ENCODE peak calls at places on chromosome 11, in seven cellular contexts. One of them, this sample, is unnamed. For H3K4me1, the result is how much of the 10 kb centered on the place peaks cover.

GRCh38 chr11:94731921-94732601 is 36.1 kb upstream of the AMOTL1 start:
- DNase-seq in heart right ventricle: peak
- DNase-seq in tibial nerve: no peak
- DNase-seq in left ventricle myocardium inferior: no peak
- DNase-seq in DND-41: no peak
- DNase-seq in A549: peak
- DNase-seq in PC-3: peak
- DNase-seq in this sample: no peak

GRCh38 chr11:88152381-88152780 is 22.9 kb downstream of the RAB38 start:
- DNase-seq in left ventricle myocardium inferior: no peak
- DNase-seq in heart right ventricle: no peak
- DNase-seq in tibial nerve: no peak
- DNase-seq in A549: no peak
- DNase-seq in DND-41: no peak
- DNase-seq in PC-3: no peak
- DNase-seq in this sample: no peak

GRCh38 chr11:16081756-16082531 is 274.4 kb downstream of the SOX6 start:
- DNase-seq in A549: no peak
- DNase-seq in PC-3: no peak
- DNase-seq in DND-41: no peak
- DNase-seq in tibial nerve: no peak
- DNase-seq in left ventricle myocardium inferior: no peak
- DNase-seq in heart right ventricle: peak
- DNase-seq in this sample: no peak

GRCh38 chr11:130761560-130762220 is 154.6 kb downstream of the SNX19 start:
- DNase-seq in DND-41: no peak
- DNase-seq in A549: no peak
- DNase-seq in PC-3: no peak
- DNase-seq in tibial nerve: no peak
- DNase-seq in heart right ventricle: no peak
- DNase-seq in left ventricle myocardium inferior: no peak
- DNase-seq in this sample: no peak

GRCh38 chr11:12075822-12076821 is 34.3 kb upstream of the MICAL2 start:
- DNase-seq in heart right ventricle: no peak
- DNase-seq in PC-3: peak
- DNase-seq in DND-41: no peak
- DNase-seq in tibial nerve: no peak
- DNase-seq in A549: peak
- DNase-seq in left ventricle myocardium inferior: no peak
- DNase-seq in this sample: no peak

GRCh38 chr11:3161309-3161708 is 3.8 kb downstream of the OSBPL5 start:
- DNase-seq in heart right ventricle: no peak
- DNase-seq in tibial nerve: no peak
- DNase-seq in left ventricle myocardium inferior: peak
- DNase-seq in DND-41: no peak
- DNase-seq in A549: no peak
- DNase-seq in PC-3: no peak
- DNase-seq in this sample: no peak

GRCh38 chr11:92975285-92975684 is 5.8 kb downstream of the MTNR1B start:
- DNase-seq in left ventricle myocardium inferior: no peak
- DNase-seq in heart right ventricle: no peak
- DNase-seq in tibial nerve: no peak
- DNase-seq in PC-3: no peak
- DNase-seq in DND-41: no peak
- DNase-seq in A549: no peak
- DNase-seq in this sample: no peak

GRCh38 chr11:126359431-126360048 is 4.1 kb downstream of the ST3GAL4 start:
- DNase-seq in tibial nerve: peak
- DNase-seq in A549: no peak
- DNase-seq in DND-41: no peak
- DNase-seq in heart right ventricle: peak
- DNase-seq in left ventricle myocardium inferior: peak
- DNase-seq in PC-3: no peak
- DNase-seq in this sample: no peak

GRCh38 chr11:66815646-66816045 is 27.6 kb upstream of the RCE1 start:
- DNase-seq in DND-41: no peak
- DNase-seq in A549: no peak
- DNase-seq in heart right ventricle: no peak
- DNase-seq in tibial nerve: no peak
- DNase-seq in PC-3: peak
- DNase-seq in left ventricle myocardium inferior: no peak
- DNase-seq in this sample: no peak

GRCh38 chr11:45928535-45929215 is 6.2 kb downstream of the LARGE2 start:
- DNase-seq in heart right ventricle: no peak
- DNase-seq in DND-41: no peak
- DNase-seq in tibial nerve: no peak
- DNase-seq in left ventricle myocardium inferior: peak
- DNase-seq in PC-3: no peak
- DNase-seq in A549: no peak
- DNase-seq in this sample: no peak

GRCh38 chr11:69889400-69890372 is 70.5 kb upstream of the FGF3 start:
- DNase-seq in A549: no peak
- DNase-seq in tibial nerve: no peak
- DNase-seq in heart right ventricle: no peak
- DNase-seq in DND-41: no peak
- DNase-seq in PC-3: no peak
- DNase-seq in left ventricle myocardium inferior: no peak
- DNase-seq in this sample: no peak

GRCh38 chr11:74008373-74009229 is at the start of gene UCP3:
- DNase-seq in DND-41: peak
- DNase-seq in left ventricle myocardium inferior: no peak
- DNase-seq in PC-3: no peak
- DNase-seq in A549: no peak
- DNase-seq in heart right ventricle: no peak
- DNase-seq in tibial nerve: no peak
- DNase-seq in this sample: no peak

GRCh38 chr11:134533511-134533910 is 121.5 kb upstream of the B3GAT1 start:
- DNase-seq in DND-41: no peak
- DNase-seq in tibial nerve: no peak
- DNase-seq in A549: no peak
- DNase-seq in PC-3: no peak
- DNase-seq in heart right ventricle: no peak
- DNase-seq in left ventricle myocardium inferior: no peak
- DNase-seq in this sample: no peak

GRCh38 chr11:9462806-9463537 is 2.2 kb downstream of the ZNF143 start:
- DNase-seq in tibial nerve: no peak
- DNase-seq in DND-41: no peak
- DNase-seq in A549: peak
- DNase-seq in heart right ventricle: no peak
- DNase-seq in PC-3: peak
- DNase-seq in left ventricle myocardium inferior: no peak
- DNase-seq in this sample: no peak

GRCh38 chr11:85723088-85723487 is 37.1 kb upstream of the CCDC89 start:
- DNase-seq in tibial nerve: no peak
- DNase-seq in left ventricle myocardium inferior: no peak
- DNase-seq in PC-3: peak
- DNase-seq in heart right ventricle: no peak
- DNase-seq in A549: no peak
- DNase-seq in DND-41: no peak
- DNase-seq in this sample: no peak

GRCh38 chr11:72238040-72238450 is 5.9 kb downstream of the PHOX2A start:
- DNase-seq in tibial nerve: no peak
- DNase-seq in DND-41: peak
- DNase-seq in PC-3: peak
- DNase-seq in left ventricle myocardium inferior: no peak
- DNase-seq in heart right ventricle: peak
- DNase-seq in A549: peak
- DNase-seq in this sample: peak

GRCh38 chr11:107275632-107276031 is 182.0 kb downstream of the CWF19L2 start:
- DNase-seq in tibial nerve: no peak
- DNase-seq in left ventricle myocardium inferior: no peak
- DNase-seq in A549: peak
- DNase-seq in DND-41: no peak
- DNase-seq in PC-3: peak
- DNase-seq in heart right ventricle: no peak
- DNase-seq in this sample: no peak

GRCh38 chr11:121654506-121655480 is 202.0 kb upstream of the SORL1-AS1 start:
- DNase-seq in DND-41: no peak
- DNase-seq in tibial nerve: no peak
- DNase-seq in left ventricle myocardium inferior: no peak
- DNase-seq in heart right ventricle: no peak
- DNase-seq in A549: no peak
- DNase-seq in PC-3: peak
- DNase-seq in this sample: no peak

GRCh38 chr11:69949327-69949726 is 128.8 kb upstream of the ANO1 start:
- DNase-seq in tibial nerve: no peak
- DNase-seq in DND-41: no peak
- DNase-seq in heart right ventricle: no peak
- DNase-seq in left ventricle myocardium inferior: peak
- DNase-seq in A549: peak
- DNase-seq in PC-3: peak
- DNase-seq in this sample: peak

GRCh38 chr11:26953770-26954392 is 40.0 kb upstream of the FIBIN start:
- DNase-seq in heart right ventricle: no peak
- DNase-seq in DND-41: no peak
- DNase-seq in left ventricle myocardium inferior: no peak
- DNase-seq in PC-3: no peak
- DNase-seq in tibial nerve: no peak
- DNase-seq in A549: no peak
- DNase-seq in this sample: no peak

GRCh38 chr11:105046898-105047579 is 1.9 kb upstream of the CARD16 start:
- DNase-seq in A549: peak
- DNase-seq in left ventricle myocardium inferior: no peak
- DNase-seq in heart right ventricle: no peak
- DNase-seq in DND-41: no peak
- DNase-seq in PC-3: peak
- DNase-seq in tibial nerve: no peak
- DNase-seq in this sample: no peak

GRCh38 chr11:61345170-61345610 is 12.2 kb downstream of the TKFC start:
- DNase-seq in heart right ventricle: no peak
- DNase-seq in left ventricle myocardium inferior: no peak
- DNase-seq in DND-41: no peak
- DNase-seq in tibial nerve: no peak
- DNase-seq in A549: no peak
- DNase-seq in PC-3: no peak
- DNase-seq in this sample: no peak

GRCh38 chr11:31804439-31805036 is 6.6 kb downstream of the PAX6 start:
- DNase-seq in left ventricle myocardium inferior: no peak
- DNase-seq in DND-41: no peak
- DNase-seq in PC-3: no peak
- DNase-seq in heart right ventricle: no peak
- DNase-seq in A549: no peak
- DNase-seq in tibial nerve: peak
- DNase-seq in this sample: no peak

DNA sequence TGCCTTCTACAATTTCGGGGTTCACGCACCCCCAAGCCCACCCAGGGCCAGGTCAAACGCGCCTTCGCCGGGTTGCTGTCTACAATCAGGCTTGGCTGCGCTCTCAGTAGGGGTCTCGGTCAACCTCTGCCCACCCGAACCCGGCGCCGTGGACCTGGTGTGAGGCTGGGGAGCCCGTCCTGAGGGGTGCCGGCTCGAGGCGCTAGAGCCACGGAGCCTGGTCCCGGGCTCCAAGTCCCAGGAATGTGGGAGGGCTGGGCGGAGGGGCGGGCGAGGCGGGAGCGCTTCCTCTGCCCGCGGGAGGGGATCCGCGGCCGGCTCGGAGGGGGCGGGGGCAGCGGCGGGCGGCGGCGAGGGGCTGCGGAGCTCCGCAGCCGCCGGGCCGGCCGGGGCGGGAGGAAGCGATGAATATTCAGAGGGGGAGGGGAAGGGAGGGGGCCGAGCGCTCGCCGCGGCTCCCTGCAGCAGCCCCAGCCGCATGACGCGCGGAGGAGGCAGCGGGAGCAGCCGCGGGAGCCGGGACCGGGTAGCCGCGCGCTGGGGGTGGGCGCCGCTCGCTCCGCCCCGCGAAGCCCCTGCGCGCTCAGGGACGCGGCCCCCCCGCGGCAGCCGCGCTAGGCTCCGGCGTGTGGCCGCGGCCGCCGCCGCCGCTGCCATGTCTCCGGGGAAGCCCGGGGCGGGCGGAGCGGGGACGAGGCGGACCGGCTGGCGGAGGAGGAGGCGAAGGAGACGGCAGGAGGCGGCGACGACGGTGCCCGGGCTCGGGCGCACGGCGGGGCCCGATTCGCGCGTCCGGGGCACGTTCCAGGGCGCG is at the start of gene PTPRJ:
- DNase-seq in heart right ventricle: peak
- DNase-seq in A549: peak
- DNase-seq in DND-41: peak
- DNase-seq in left ventricle myocardium inferior: peak
- DNase-seq in tibial nerve: no peak
- DNase-seq in PC-3: peak
- DNase-seq in this sample: peak
- TF ChIP-seq CTCF in heart right ventricle: no peak
- TF ChIP-seq CTCF in A549: no peak
- TF ChIP-seq CTCF in DND-41: no peak
- TF ChIP-seq CTCF in left ventricle myocardium inferior: no peak
- TF ChIP-seq CTCF in tibial nerve: no peak
- TF ChIP-seq CTCF in PC-3: no peak
- TF ChIP-seq CTCF in this sample: no peak

GRCh38 chr11:33668951-33669596 is 31.6 kb downstream of the C11orf91 start:
- DNase-seq in A549: no peak
- DNase-seq in left ventricle myocardium inferior: no peak
- DNase-seq in heart right ventricle: no peak
- DNase-seq in PC-3: no peak
- DNase-seq in tibial nerve: no peak
- DNase-seq in DND-41: no peak
- DNase-seq in this sample: no peak

GRCh38 chr11:33669598-33670249 is 30.9 kb downstream of the C11orf91 start:
- DNase-seq in DND-41: no peak
- DNase-seq in tibial nerve: no peak
- DNase-seq in PC-3: no peak
- DNase-seq in left ventricle myocardium inferior: no peak
- DNase-seq in heart right ventricle: no peak
- DNase-seq in A549: no peak
- DNase-seq in this sample: no peak

GRCh38 chr11:33672273-33672672 is 28.4 kb downstream of the C11orf91 start:
- DNase-seq in DND-41: no peak
- DNase-seq in heart right ventricle: no peak
- DNase-seq in A549: no peak
- DNase-seq in PC-3: no peak
- DNase-seq in left ventricle myocardium inferior: no peak
- DNase-seq in tibial nerve: no peak
- DNase-seq in this sample: no peak

GRCh38 chr11:33668468-33668825 is 32.2 kb downstream of the C11orf91 start:
- DNase-seq in A549: no peak
- DNase-seq in DND-41: no peak
- DNase-seq in left ventricle myocardium inferior: no peak
- DNase-seq in heart right ventricle: no peak
- DNase-seq in tibial nerve: no peak
- DNase-seq in PC-3: no peak
- DNase-seq in this sample: no peak

GRCh38 chr11:33670250-33671011 is 30.2 kb downstream of the C11orf91 start:
- DNase-seq in PC-3: peak
- DNase-seq in DND-41: no peak
- DNase-seq in A549: no peak
- DNase-seq in heart right ventricle: no peak
- DNase-seq in tibial nerve: no peak
- DNase-seq in left ventricle myocardium inferior: no peak
- DNase-seq in this sample: no peak
- H3K4me1 ChIP-seq in PC-3: under half
- H3K4me1 ChIP-seq in DND-41: under half
- H3K4me1 ChIP-seq in A549: under half
- H3K4me1 ChIP-seq in heart right ventricle: under half
- H3K4me1 ChIP-seq in tibial nerve: under half
- H3K4me1 ChIP-seq in left ventricle myocardium inferior: under half
- H3K4me1 ChIP-seq in this sample: under half

GRCh38 chr11:132123854-132124835 is 753.7 kb downstream of the NTM start:
- DNase-seq in DND-41: no peak
- DNase-seq in left ventricle myocardium inferior: no peak
- DNase-seq in heart right ventricle: no peak
- DNase-seq in A549: no peak
- DNase-seq in PC-3: no peak
- DNase-seq in tibial nerve: no peak
- DNase-seq in this sample: no peak
- TF ChIP-seq CTCF in DND-41: peak
- TF ChIP-seq CTCF in left ventricle myocardium inferior: no peak
- TF ChIP-seq CTCF in heart right ventricle: no peak
- TF ChIP-seq CTCF in A549: no peak
- TF ChIP-seq CTCF in PC-3: peak
- TF ChIP-seq CTCF in tibial nerve: no peak
- TF ChIP-seq CTCF in this sample: no peak

GRCh38 chr11:76209671-76209955 is 3.3 kb upstream of the WNT11 start:
- DNase-seq in heart right ventricle: no peak
- DNase-seq in DND-41: no peak
- DNase-seq in left ventricle myocardium inferior: no peak
- DNase-seq in A549: no peak
- DNase-seq in PC-3: no peak
- DNase-seq in tibial nerve: no peak
- DNase-seq in this sample: no peak
- H3K4me1 ChIP-seq in heart right ventricle: half or more
- H3K4me1 ChIP-seq in DND-41: under half
- H3K4me1 ChIP-seq in left ventricle myocardium inferior: half or more
- H3K4me1 ChIP-seq in A549: under half
- H3K4me1 ChIP-seq in PC-3: under half
- H3K4me1 ChIP-seq in tibial nerve: under half
- H3K4me1 ChIP-seq in this sample: half or more

This sample was measured in stomach.